ENCODE peak calls at places on chromosomes 13 and 19, in nine cellular contexts. One of them, this sample, is unnamed.

GRCh38 chr13:69616398-69616797 is 491.2 kb upstream of the ATXN8OS start:
- DNase-seq in ovary: no peak
- DNase-seq in adrenal gland: no peak
- DNase-seq in IMR-90: no peak
- DNase-seq in right lobe of liver: no peak
- DNase-seq in body of pancreas: no peak
- DNase-seq in upper lobe of left lung: no peak
- DNase-seq in A549: no peak
- DNase-seq in heart left ventricle: no peak
- DNase-seq in this sample: no peak

GRCh38 chr13:75353786-75354193 is 128.2 kb downstream of the TBC1D4 start:
- DNase-seq in IMR-90: peak; percentile 39
- DNase-seq in right lobe of liver: no peak
- DNase-seq in heart left ventricle: peak; percentile 39
- DNase-seq in upper lobe of left lung: no peak
- DNase-seq in body of pancreas: no peak
- DNase-seq in adrenal gland: no peak
- DNase-seq in ovary: no peak
- DNase-seq in A549: no peak
- DNase-seq in this sample: no peak

GRCh38 chr13:94435604-94436226 is 43.8 kb downstream of the DCT start:
- DNase-seq in ovary: no peak
- DNase-seq in adrenal gland: no peak
- DNase-seq in A549: peak; percentile 26
- DNase-seq in right lobe of liver: no peak
- DNase-seq in body of pancreas: no peak
- DNase-seq in upper lobe of left lung: no peak
- DNase-seq in IMR-90: peak; percentile 58
- DNase-seq in heart left ventricle: no peak
- DNase-seq in this sample: no peak

GRCh38 chr13:23794267-23795161 is 94.7 kb downstream of the MIPEP start:
- DNase-seq in ovary: no peak
- DNase-seq in upper lobe of left lung: no peak
- DNase-seq in body of pancreas: no peak
- DNase-seq in right lobe of liver: no peak
- DNase-seq in A549: no peak
- DNase-seq in heart left ventricle: no peak
- DNase-seq in IMR-90: peak; percentile 85
- DNase-seq in adrenal gland: no peak
- DNase-seq in this sample: no peak

GRCh38 chr19:34808566-34808965 is 35.6 kb upstream of the ZNF599 start:
- DNase-seq in ovary: no peak
- DNase-seq in heart left ventricle: no peak
- DNase-seq in A549: no peak
- DNase-seq in adrenal gland: no peak
- DNase-seq in right lobe of liver: no peak
- DNase-seq in IMR-90: peak; percentile 67
- DNase-seq in body of pancreas: no peak
- DNase-seq in upper lobe of left lung: no peak
- DNase-seq in this sample: no peak

GRCh38 chr19:19040417-19040816 is 7.0 kb downstream of the ARMC6 start:
- DNase-seq in A549: no peak
- DNase-seq in adrenal gland: peak; percentile 84
- DNase-seq in upper lobe of left lung: peak; percentile 79
- DNase-seq in IMR-90: peak; percentile 91
- DNase-seq in right lobe of liver: peak; percentile 67
- DNase-seq in ovary: peak; percentile 75
- DNase-seq in heart left ventricle: peak; percentile 53
- DNase-seq in body of pancreas: peak; percentile 89
- DNase-seq in this sample: peak; percentile 68

GRCh38 chr13:111342716-111343115 is 22.3 kb downstream of the TEX29 start:
- DNase-seq in ovary: no peak
- DNase-seq in heart left ventricle: no peak
- DNase-seq in body of pancreas: no peak
- DNase-seq in upper lobe of left lung: no peak
- DNase-seq in adrenal gland: no peak
- DNase-seq in A549: no peak
- DNase-seq in IMR-90: no peak
- DNase-seq in right lobe of liver: no peak
- DNase-seq in this sample: no peak

GRCh38 chr13:73465629-73465974 is 406.8 kb downstream of the KLF5 start:
- DNase-seq in body of pancreas: no peak
- DNase-seq in IMR-90: peak; percentile 42
- DNase-seq in upper lobe of left lung: no peak
- DNase-seq in A549: peak; percentile 6
- DNase-seq in right lobe of liver: no peak
- DNase-seq in heart left ventricle: no peak
- DNase-seq in adrenal gland: no peak
- DNase-seq in ovary: no peak
- DNase-seq in this sample: no peak

GRCh38 chr13:102597029-102598015 is 536 bp downstream of the TPP2 start:
- DNase-seq in adrenal gland: peak; percentile 15
- DNase-seq in body of pancreas: peak; percentile 14
- DNase-seq in right lobe of liver: peak; percentile 62
- DNase-seq in upper lobe of left lung: peak; percentile 24
- DNase-seq in heart left ventricle: peak; percentile 27
- DNase-seq in IMR-90: peak; percentile 52
- DNase-seq in ovary: peak; percentile 33
- DNase-seq in A549: no peak
- DNase-seq in this sample: peak; percentile 32

GRCh38 chr19:14517840-14518505 is at the start of gene DNAJB1:
- DNase-seq in adrenal gland: peak; percentile 87
- DNase-seq in A549: peak; percentile 75
- DNase-seq in right lobe of liver: peak; percentile 92
- DNase-seq in upper lobe of left lung: peak; percentile 92
- DNase-seq in IMR-90: peak; percentile 64
- DNase-seq in body of pancreas: peak; percentile 83
- DNase-seq in ovary: peak; percentile 84
- DNase-seq in heart left ventricle: peak; percentile 89
- DNase-seq in this sample: peak; percentile 84

GRCh38 chr19:50432658-50433057 is at the start of gene MYBPC2:
- DNase-seq in upper lobe of left lung: no peak
- DNase-seq in adrenal gland: no peak
- DNase-seq in heart left ventricle: no peak
- DNase-seq in IMR-90: no peak
- DNase-seq in A549: no peak
- DNase-seq in ovary: no peak
- DNase-seq in body of pancreas: peak; percentile 31
- DNase-seq in right lobe of liver: no peak
- DNase-seq in this sample: no peak

GRCh38 chr13:24693862-24694471 is 13.8 kb downstream of the ATP12A start:
- DNase-seq in heart left ventricle: no peak
- DNase-seq in right lobe of liver: no peak
- DNase-seq in ovary: peak; percentile 21
- DNase-seq in upper lobe of left lung: peak; percentile 51
- DNase-seq in adrenal gland: peak; percentile 67
- DNase-seq in body of pancreas: peak; percentile 52
- DNase-seq in A549: peak; percentile 70
- DNase-seq in IMR-90: peak; percentile 55
- DNase-seq in this sample: peak; percentile 59

GRCh38 chr19:12779162-12779993 is 4.0 kb upstream of the HOOK2 start:
- DNase-seq in A549: no peak
- DNase-seq in adrenal gland: peak; percentile 81
- DNase-seq in IMR-90: peak; percentile 77
- DNase-seq in heart left ventricle: peak; percentile 90
- DNase-seq in right lobe of liver: no peak
- DNase-seq in ovary: peak; percentile 85
- DNase-seq in body of pancreas: peak; percentile 26
- DNase-seq in upper lobe of left lung: peak; percentile 62
- DNase-seq in this sample: peak; percentile 60

GRCh38 chr13:80010846-80011245 is 330.1 kb downstream of the SPRY2 start:
- DNase-seq in A549: no peak
- DNase-seq in heart left ventricle: no peak
- DNase-seq in upper lobe of left lung: no peak
- DNase-seq in adrenal gland: no peak
- DNase-seq in right lobe of liver: no peak
- DNase-seq in body of pancreas: no peak
- DNase-seq in ovary: no peak
- DNase-seq in IMR-90: no peak
- DNase-seq in this sample: no peak

GRCh38 chr19:17098326-17098725 is 22.7 kb downstream of the MYO9B start:
- DNase-seq in body of pancreas: no peak
- DNase-seq in IMR-90: peak; percentile 34
- DNase-seq in right lobe of liver: no peak
- DNase-seq in A549: no peak
- DNase-seq in adrenal gland: no peak
- DNase-seq in ovary: no peak
- DNase-seq in heart left ventricle: no peak
- DNase-seq in upper lobe of left lung: no peak
- DNase-seq in this sample: no peak

GRCh38 chr13:36353001-36353400 is 6.8 kb upstream of the SPART start:
- DNase-seq in body of pancreas: no peak
- DNase-seq in adrenal gland: no peak
- DNase-seq in ovary: no peak
- DNase-seq in heart left ventricle: no peak
- DNase-seq in upper lobe of left lung: no peak
- DNase-seq in A549: no peak
- DNase-seq in IMR-90: no peak
- DNase-seq in right lobe of liver: no peak
- DNase-seq in this sample: no peak

GRCh38 chr13:89401209-89401810 is 1730.1 kb downstream of the SLITRK5 start:
- DNase-seq in body of pancreas: no peak
- DNase-seq in ovary: no peak
- DNase-seq in A549: no peak
- DNase-seq in adrenal gland: peak; percentile 31
- DNase-seq in heart left ventricle: no peak
- DNase-seq in IMR-90: peak; percentile 73
- DNase-seq in upper lobe of left lung: no peak
- DNase-seq in right lobe of liver: no peak
- DNase-seq in this sample: no peak

GRCh38 chr19:2478324-2478755 is 2.4 kb downstream of the GADD45B start:
- DNase-seq in right lobe of liver: peak; percentile 89
- DNase-seq in body of pancreas: peak; percentile 87
- DNase-seq in ovary: peak; percentile 80
- DNase-seq in upper lobe of left lung: peak; percentile 83
- DNase-seq in IMR-90: peak; percentile 64
- DNase-seq in heart left ventricle: peak; percentile 55
- DNase-seq in adrenal gland: peak; percentile 43
- DNase-seq in A549: no peak
- DNase-seq in this sample: peak; percentile 39

GRCh38 chr13:99342723-99343315 is 35.6 kb upstream of the GPR183 start:
- DNase-seq in right lobe of liver: no peak
- DNase-seq in ovary: no peak
- DNase-seq in upper lobe of left lung: no peak
- DNase-seq in IMR-90: no peak
- DNase-seq in adrenal gland: no peak
- DNase-seq in A549: no peak
- DNase-seq in heart left ventricle: no peak
- DNase-seq in body of pancreas: no peak
- DNase-seq in this sample: no peak

GRCh38 chr19:18700501-18701249 is 17.2 kb downstream of the CRTC1 start:
- DNase-seq in ovary: peak; percentile 70
- DNase-seq in right lobe of liver: peak; percentile 93
- DNase-seq in body of pancreas: peak; percentile 98
- DNase-seq in upper lobe of left lung: peak; percentile 83
- DNase-seq in adrenal gland: peak; percentile 75
- DNase-seq in IMR-90: peak; percentile 29
- DNase-seq in heart left ventricle: peak; percentile 83
- DNase-seq in A549: no peak
- DNase-seq in this sample: peak; percentile 67

GRCh38 chr13:89380101-89380500 is 1708.9 kb downstream of the SLITRK5 start:
- DNase-seq in adrenal gland: no peak
- DNase-seq in upper lobe of left lung: no peak
- DNase-seq in right lobe of liver: no peak
- DNase-seq in ovary: no peak
- DNase-seq in body of pancreas: no peak
- DNase-seq in IMR-90: no peak
- DNase-seq in A549: no peak
- DNase-seq in heart left ventricle: no peak
- DNase-seq in this sample: no peak

GRCh38 chr13:32537580-32538233 is 888 bp downstream of the N4BP2L2 start:
- DNase-seq in upper lobe of left lung: peak; percentile 36
- DNase-seq in right lobe of liver: peak; percentile 59
- DNase-seq in A549: no peak
- DNase-seq in body of pancreas: peak; percentile 18
- DNase-seq in ovary: peak; percentile 47
- DNase-seq in adrenal gland: peak; percentile 19
- DNase-seq in heart left ventricle: peak; percentile 38
- DNase-seq in IMR-90: no peak
- DNase-seq in this sample: peak; percentile 58

GRCh38 chr13:37348916-37349653 is 243.6 kb upstream of the CSNK1A1L start:
- DNase-seq in ovary: no peak
- DNase-seq in body of pancreas: no peak
- DNase-seq in heart left ventricle: no peak
- DNase-seq in adrenal gland: no peak
- DNase-seq in A549: no peak
- DNase-seq in upper lobe of left lung: no peak
- DNase-seq in right lobe of liver: no peak
- DNase-seq in IMR-90: peak; percentile 49
- DNase-seq in this sample: no peak

GRCh38 chr13:46179576-46180368 is 2.2 kb downstream of the LCP1 start:
- DNase-seq in body of pancreas: peak; percentile 30
- DNase-seq in A549: no peak
- DNase-seq in right lobe of liver: peak; percentile 73
- DNase-seq in ovary: no peak
- DNase-seq in heart left ventricle: peak; percentile 44
- DNase-seq in IMR-90: no peak
- DNase-seq in upper lobe of left lung: peak; percentile 68
- DNase-seq in adrenal gland: peak; percentile 44
- DNase-seq in this sample: peak; percentile 33
- H3K4me1 ChIP-seq in body of pancreas: no peaks in the 10 kb centered on the region
- H3K4me1 ChIP-seq in A549: no peaks in the 10 kb centered on the region
- H3K4me1 ChIP-seq in right lobe of liver: no peaks in the 10 kb centered on the region
- H3K4me1 ChIP-seq in ovary: no peaks in the 10 kb centered on the region
- H3K4me1 ChIP-seq in heart left ventricle: no peaks in the 10 kb centered on the region
- H3K4me1 ChIP-seq in IMR-90: no peaks in the 10 kb centered on the region
- H3K4me1 ChIP-seq in upper lobe of left lung: peaks cover 12% of the 10 kb centered on the region
- H3K4me1 ChIP-seq in adrenal gland: no peaks in the 10 kb centered on the region
- H3K4me1 ChIP-seq in this sample: no peaks in the 10 kb centered on the region

GRCh38 chr13:77506874-77507273 is 28.6 kb upstream of the SCEL start:
- DNase-seq in adrenal gland: no peak
- DNase-seq in A549: no peak
- DNase-seq in body of pancreas: no peak
- DNase-seq in IMR-90: no peak
- DNase-seq in ovary: no peak
- DNase-seq in right lobe of liver: no peak
- DNase-seq in heart left ventricle: no peak
- DNase-seq in upper lobe of left lung: no peak
- DNase-seq in this sample: no peak
- TF ChIP-seq CTCF in adrenal gland: peak; percentile 41
- TF ChIP-seq CTCF in A549: peak; percentile 32
- TF ChIP-seq CTCF in body of pancreas: no peak
- TF ChIP-seq CTCF in IMR-90: peak; percentile 19
- TF ChIP-seq CTCF in ovary: no peak
- TF ChIP-seq CTCF in right lobe of liver: peak; percentile 19
- TF ChIP-seq CTCF in heart left ventricle: peak; percentile 21
- TF ChIP-seq CTCF in upper lobe of left lung: peak; percentile 17
- TF ChIP-seq CTCF in this sample: no peak

GRCh38 chr13:113510871-113511270 is 20.4 kb upstream of the DCUN1D2 start:
- DNase-seq in body of pancreas: no peak
- DNase-seq in ovary: no peak
- DNase-seq in right lobe of liver: no peak
- DNase-seq in A549: no peak
- DNase-seq in IMR-90: no peak
- DNase-seq in adrenal gland: no peak
- DNase-seq in upper lobe of left lung: no peak
- DNase-seq in heart left ventricle: no peak
- DNase-seq in this sample: no peak
- TF ChIP-seq POLR2A in body of pancreas: no peak
- TF ChIP-seq POLR2A in ovary: no peak
- TF ChIP-seq POLR2A in right lobe of liver: no peak
- TF ChIP-seq POLR2A in A549: no peak
- TF ChIP-seq POLR2A in IMR-90: no peak
- TF ChIP-seq POLR2A in adrenal gland: no peak
- TF ChIP-seq POLR2A in upper lobe of left lung: no peak
- TF ChIP-seq POLR2A in heart left ventricle: no peak
- TF ChIP-seq POLR2A in this sample: no peak

GRCh38 chr13:77537302-77537919 is 1.9 kb downstream of the SCEL start:
- DNase-seq in ovary: no peak
- DNase-seq in heart left ventricle: no peak
- DNase-seq in upper lobe of left lung: no peak
- DNase-seq in A549: no peak
- DNase-seq in right lobe of liver: no peak
- DNase-seq in IMR-90: no peak
- DNase-seq in adrenal gland: no peak
- DNase-seq in body of pancreas: no peak
- DNase-seq in this sample: no peak
- H3K4me1 ChIP-seq in ovary: no peaks in the 10 kb centered on the region
- H3K4me1 ChIP-seq in heart left ventricle: no peaks in the 10 kb centered on the region
- H3K4me1 ChIP-seq in upper lobe of left lung: no peaks in the 10 kb centered on the region
- H3K4me1 ChIP-seq in A549: peaks cover 27% of the 10 kb centered on the region
- H3K4me1 ChIP-seq in right lobe of liver: no peaks in the 10 kb centered on the region
- H3K4me1 ChIP-seq in IMR-90: no peaks in the 10 kb centered on the region
- H3K4me1 ChIP-seq in adrenal gland: no peaks in the 10 kb centered on the region
- H3K4me1 ChIP-seq in body of pancreas: no peaks in the 10 kb centered on the region
- H3K4me1 ChIP-seq in this sample: no peaks in the 10 kb centered on the region